ENCODE peak calls at places on chromosomes 5 and 9, in ten cellular contexts. E is CD8-positive, alpha-beta T cell; J is colonic mucosa; W is body of pancreas; K is lung; I is hepatocyte; B is upper lobe of right lung; Z is H9; V is left ventricle myocardium inferior; U is pancreas. F is an unnamed sample.

GRCh38 chr9:104027295-104027694 is 66.8 kb upstream of the SMC2 start:
- DNase-seq in V (no peak), I (no peak), Z (no peak), E (no peak), K (no peak), J (no peak), U (no peak), B (no peak), W (no peak), F (no peak)

GRCh38 chr5:43729846-43730478 is 127.0 kb downstream of the NNT start:
- DNase-seq in W (no peak), I (peak; percentile 21), Z (no peak), B (no peak), U (no peak), J (no peak), E (no peak), V (no peak), K (no peak), F (no peak)

GRCh38 chr9:16133032-16133431 is 580.2 kb downstream of the CCDC171 start:
- DNase-seq in V (no peak), K (no peak), Z (no peak), B (no peak), U (no peak), J (no peak), E (no peak), I (no peak), W (no peak), F (no peak)

GRCh38 chr5:107463731-107464130 is 207.0 kb downstream of the EFNA5 start:
- DNase-seq in B (no peak), U (no peak), V (no peak), J (no peak), I (no peak), W (no peak), Z (no peak), E (no peak), K (no peak), F (no peak)

GRCh38 chr9:22097712-22098111 is 88.6 kb upstream of the CDKN2B start:
- DNase-seq in I (peak; percentile 47), U (no peak), V (no peak), B (no peak), Z (no peak), W (no peak), J (no peak), E (no peak), K (no peak), F (no peak)

GRCh38 chr5:131377785-131378325 is 114.0 kb downstream of the CDC42SE2 start:
- DNase-seq in B (no peak), W (no peak), K (no peak), J (no peak), I (no peak), Z (no peak), V (no peak), U (no peak), E (no peak), F (no peak)

GRCh38 chr5:61450880-61451279 is 118.8 kb downstream of the ZSWIM6 start:
- DNase-seq in W (peak; percentile 51), K (no peak), I (no peak), B (no peak), V (no peak), Z (no peak), E (no peak), U (peak; percentile 32), J (no peak), F (no peak)

GRCh38 chr5:76363385-76364261 is 39.5 kb upstream of the IQGAP2 start:
- DNase-seq in E (no peak), B (no peak), V (no peak), W (peak; percentile 76), K (no peak), I (no peak), U (peak; percentile 49), Z (no peak), J (peak; percentile 84), F (peak; percentile 74)

GRCh38 chr9:27499481-27499880 is 24.6 kb upstream of the IFNK start:
- DNase-seq in V (no peak), I (no peak), W (no peak), U (no peak), Z (no peak), B (no peak), E (no peak), J (no peak), K (no peak), F (no peak)

GRCh38 chr9:27496134-27496504 is 28.0 kb upstream of the IFNK start:
- DNase-seq in Z (no peak), V (no peak), J (no peak), U (no peak), W (no peak), E (no peak), B (no peak), I (no peak), K (no peak), F (no peak)

GRCh38 chr9:27503623-27504022 is 20.5 kb upstream of the IFNK start:
- DNase-seq in Z (no peak), U (no peak), K (no peak), B (no peak), V (no peak), E (no peak), W (no peak), I (no peak), J (no peak), F (no peak)

GRCh38 chr9:27495480-27496133 is 28.5 kb upstream of the IFNK start:
- DNase-seq in V (no peak), I (no peak), Z (no peak), J (no peak), K (no peak), U (no peak), B (no peak), W (no peak), E (no peak), F (no peak)

DNA sequence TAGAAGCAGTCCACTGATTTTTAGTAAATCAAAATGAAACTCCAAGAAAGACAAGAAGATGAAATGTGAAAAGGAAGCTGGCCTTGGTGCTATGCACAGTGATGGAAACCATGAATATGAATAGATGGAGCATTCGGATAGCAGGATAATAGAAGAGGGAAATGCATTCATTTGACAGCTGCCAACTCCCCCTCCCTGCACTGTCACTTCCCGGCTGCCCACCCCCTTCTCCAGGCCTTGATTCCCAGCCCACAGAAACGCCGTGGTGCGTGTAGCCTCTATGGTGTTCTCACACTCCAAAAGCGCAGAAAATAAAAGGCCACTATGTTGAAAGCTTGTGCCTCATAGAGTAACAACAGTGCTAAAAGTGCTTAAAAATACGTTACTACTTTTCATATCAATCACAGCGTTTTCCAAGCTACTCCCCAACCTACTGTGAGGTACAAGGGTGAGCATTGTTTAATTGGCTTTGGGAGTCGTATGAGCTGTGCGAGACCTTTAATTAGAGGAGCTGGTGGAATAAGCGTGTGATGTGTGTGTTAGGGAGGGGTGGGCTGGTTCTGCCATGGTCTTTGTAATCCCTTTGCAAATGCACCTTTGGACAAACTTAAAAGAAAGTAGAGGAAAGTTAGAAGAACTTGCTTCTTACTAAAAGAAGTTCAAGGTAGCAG is 26.1 kb upstream of the IFNK start:
- DNase-seq in I (no peak), E (no peak), W (no peak), J (no peak), K (no peak), U (no peak), V (no peak), Z (no peak), B (no peak), F (no peak)
- H3K4me1 ChIP-seq in I (peaks cover 12% of the 10 kb centered on the region), E (no peaks in the 10 kb centered on the region), W (peaks cover 6% of the 10 kb centered on the region), J (no peaks in the 10 kb centered on the region), K (peaks cover 3% of the 10 kb centered on the region), U (no peaks in the 10 kb centered on the region), V (peaks cover 27% of the 10 kb centered on the region), Z (peaks cover 11% of the 10 kb centered on the region), B (no peaks in the 10 kb centered on the region), F (peaks cover 3% of the 10 kb centered on the region)

GRCh38 chr5:14164764-14165163 is 21.6 kb downstream of the TRIO start:
- DNase-seq in K (no peak), U (no peak), B (no peak), E (no peak), Z (no peak), V (no peak), W (no peak), J (no peak), I (no peak), F (no peak)

GRCh38 chr5:14158890-14159666 is 15.9 kb downstream of the TRIO start:
- DNase-seq in E (no peak), U (no peak), W (no peak), K (no peak), J (no peak), B (no peak), I (no peak), V (no peak), Z (no peak), F (no peak)

GRCh38 chr5:14164164-14164720 is 21.1 kb downstream of the TRIO start:
- DNase-seq in Z (no peak), B (no peak), K (no peak), W (no peak), U (no peak), E (no peak), I (no peak), V (no peak), J (no peak), F (no peak)

GRCh38 chr5:14160116-14160515 is 17.0 kb downstream of the TRIO start:
- DNase-seq in Z (no peak), U (no peak), I (no peak), E (no peak), B (no peak), K (no peak), W (no peak), V (no peak), J (no peak), F (no peak)

DNA sequence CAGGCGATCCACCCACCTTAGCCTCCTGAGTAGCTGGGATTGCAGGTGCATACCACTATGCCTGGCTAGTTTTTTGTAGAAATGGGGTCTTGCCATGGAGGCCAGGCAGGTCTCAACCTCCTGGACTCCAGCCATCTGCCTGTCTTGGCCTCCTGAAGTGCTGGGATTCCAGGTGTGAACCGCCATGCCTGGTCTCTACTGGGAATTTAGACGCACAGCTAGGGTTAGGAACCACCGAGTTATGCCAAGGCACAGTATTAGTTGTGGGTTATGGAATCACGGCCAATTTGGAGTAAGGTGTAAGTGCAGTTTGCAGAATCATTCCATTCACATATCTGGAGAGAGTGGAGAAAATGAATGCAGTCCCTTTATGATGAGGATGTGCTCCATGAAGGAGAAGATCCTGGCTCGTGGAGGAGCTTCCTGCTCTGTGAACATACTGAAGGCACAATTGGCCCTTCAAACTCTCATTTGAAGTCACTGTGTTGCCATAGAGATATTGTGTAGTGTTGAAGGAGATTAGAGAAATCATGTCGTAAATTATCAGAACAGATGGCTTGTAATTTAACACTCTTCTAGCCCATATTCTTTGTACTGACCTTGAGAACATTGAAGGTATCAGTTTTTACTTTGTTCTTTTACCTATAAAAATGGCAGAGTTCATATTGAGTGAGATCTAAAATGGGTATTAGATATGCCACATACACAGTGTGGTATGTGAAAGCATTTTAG is 18.8 kb downstream of the TRIO start:
- DNase-seq in V (no peak), W (no peak), U (no peak), Z (no peak), B (no peak), E (no peak), I (no peak), J (no peak), K (no peak), F (no peak)
- H3K9me3 ChIP-seq in V (peaks cover 7% of the 10 kb centered on the region), W (no peaks in the 10 kb centered on the region), U (no peaks in the 10 kb centered on the region), Z (no peaks in the 10 kb centered on the region), B (no peaks in the 10 kb centered on the region), E (no peaks in the 10 kb centered on the region), I (no peaks in the 10 kb centered on the region), J (no peaks in the 10 kb centered on the region), K (no peaks in the 10 kb centered on the region), F (peaks cover 4% of the 10 kb centered on the region)

DNA sequence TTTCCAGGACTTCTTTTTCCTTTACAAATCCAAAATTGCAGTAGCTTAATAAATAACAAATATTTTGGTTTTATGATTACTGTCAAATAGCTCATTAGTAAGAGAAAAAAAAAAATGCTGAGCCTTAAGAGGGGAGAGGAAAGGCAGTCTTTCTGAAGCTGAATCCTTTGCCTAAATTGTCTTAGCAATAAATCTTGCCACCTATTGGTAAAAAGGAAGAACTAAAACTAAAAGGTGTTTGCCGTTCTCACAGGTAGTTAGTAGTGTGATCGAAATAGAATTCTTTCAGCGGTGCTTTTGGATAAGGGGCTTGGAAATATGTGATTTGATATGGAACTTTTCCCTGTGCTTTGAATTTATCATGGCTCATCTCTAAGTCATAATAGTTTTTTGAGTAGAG is 31.2 kb downstream of the PIK3R1 start:
- DNase-seq in V (no peak), B (no peak), U (no peak), J (no peak), E (no peak), I (no peak), Z (no peak), W (no peak), K (no peak), F (no peak)
- TF ChIP-seq CTCF in V (no peak), B (peak; percentile 27), U (peak; percentile 16), J (no peak), E (peak; percentile 54), I (peak; percentile 17), Z (peak; percentile 64), W (peak; percentile 33), K (no peak), F (no peak)

DNA sequence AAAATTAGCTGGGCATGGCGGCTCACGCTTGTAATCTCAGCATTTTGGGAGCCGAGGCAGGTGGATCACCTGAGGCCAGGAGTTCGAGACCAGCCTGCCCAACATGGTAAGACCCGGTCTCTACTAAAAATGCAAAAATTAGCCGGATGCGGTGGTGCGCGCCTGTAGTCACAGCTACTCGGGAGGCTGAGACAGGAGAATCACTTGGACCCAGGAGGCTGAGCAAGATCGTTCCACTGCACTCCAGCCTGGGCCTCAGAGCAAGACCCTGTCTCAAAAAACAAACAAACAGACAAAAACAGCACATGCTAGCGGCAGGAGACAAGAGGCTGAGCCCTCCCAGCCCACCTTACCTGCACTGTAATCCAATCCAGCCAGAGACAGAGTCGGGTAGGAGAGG is 1.1 kb upstream of the DOLPP1 start:
- DNase-seq in B (no peak), K (no peak), I (no peak), W (no peak), V (no peak), U (peak; percentile 12), E (no peak), Z (no peak), J (no peak), F (peak; percentile 21)
- H3K4me1 ChIP-seq in B (peaks cover 19% of the 10 kb centered on the region), K (no peaks in the 10 kb centered on the region), I (peaks cover 5% of the 10 kb centered on the region), W (peaks cover 28% of the 10 kb centered on the region), V (peaks cover 28% of the 10 kb centered on the region), U (peaks cover 11% of the 10 kb centered on the region), E (peaks cover 30% of the 10 kb centered on the region), Z (no peaks in the 10 kb centered on the region), J (peaks cover 18% of the 10 kb centered on the region), F (peaks cover 61% of the 10 kb centered on the region)